ENCODE peak calls at places on chromosomes 12 and 14, in seven cellular contexts. A is Caki2; V is activated T-helper 9 cell treated with anti-CD3 and anti-CD28 coated beads, Interleukin-2, amount 50 U/mL, for 16 hours; M is PC-3; K is lung microvascular endothelial cell; Y is NCI-H1092 treated with DMSO at 0.1 percent for 48 hours; H is activated CD4-positive, alpha-beta T cell treated with anti-CD3 and anti-CD28 coated beads for 1 hour. S is an unnamed sample.

GRCh38 chr12:121809712-121810116 is 5.9 kb downstream of the SETD1B start:
- DNase-seq in K (no peak), H (no peak), Y (no peak), M (no peak), A (no peak), V (no peak), S (no peak)

GRCh38 chr12:124492879-124493808 is 74.3 kb downstream of the NCOR2 start:
- DNase-seq in H (no peak), A (no peak), V (no peak), M (no peak), Y (no peak), K (no peak), S (no peak)

GRCh38 chr14:82725188-82725587 is 1191.5 kb upstream of the SEL1L start:
- DNase-seq in K (no peak), V (no peak), H (no peak), M (no peak), Y (no peak), A (no peak), S (no peak)

GRCh38 chr12:31742891-31743290 is 14.1 kb upstream of the AMN1 start:
- DNase-seq in Y (no peak), V (no peak), H (no peak), M (no peak), A (no peak), K (no peak), S (no peak)

GRCh38 chr12:101931498-101932326 is 54.3 kb downstream of the DRAM1 start:
- DNase-seq in V (no peak), M (no peak), H (no peak), Y (no peak), K (no peak), A (no peak), S (no peak)

GRCh38 chr14:22375321-22375930 is 213.6 kb downstream of the DAD1 start:
- DNase-seq in A (no peak), M (peak; percentile 87), K (peak; percentile 62), H (no peak), V (no peak), Y (peak; percentile 47), S (peak; percentile 56)

GRCh38 chr12:97899529-97899928 is 436.9 kb downstream of the RMST start:
- DNase-seq in M (no peak), V (no peak), Y (no peak), A (no peak), K (no peak), H (no peak), S (no peak)

GRCh38 chr14:66955159-66955558 is 234.1 kb upstream of the GARIN2 start:
- DNase-seq in K (no peak), V (no peak), Y (no peak), A (no peak), H (no peak), M (no peak), S (no peak)

GRCh38 chr14:103847954-103848719 is 762 bp upstream of the PPP1R13B start:
- DNase-seq in K (no peak), Y (peak; percentile 49), H (no peak), M (no peak), A (no peak), V (no peak), S (peak; percentile 20)

GRCh38 chr14:79395061-79395460 is 816.2 kb downstream of the DIO2 start:
- DNase-seq in K (no peak), A (no peak), V (no peak), H (no peak), M (no peak), Y (no peak), S (peak; percentile 34)

GRCh38 chr12:46124132-46124847 is 133.9 kb upstream of the SCAF11 start:
- DNase-seq in H (no peak), K (no peak), Y (no peak), V (no peak), M (no peak), A (peak; percentile 67), S (peak; percentile 46)

GRCh38 chr12:24773996-24774395 is 174.9 kb downstream of the BCAT1 start:
- DNase-seq in Y (no peak), M (no peak), V (no peak), K (no peak), A (no peak), H (no peak), S (no peak)

GRCh38 chr14:58821421-58821820 is 183.7 kb downstream of the DACT1 start:
- DNase-seq in M (peak; percentile 62), H (no peak), A (no peak), Y (no peak), K (no peak), V (no peak), S (no peak)